ENCODE peak calls at places on chromosomes 12 and 14, in four cellular contexts. One of them, this sample, is unnamed. For H3K36me3 and H3K27me3, the result is how much of the 10 kb centered on the place peaks cover.

GRCh38 chr12:118689793-118690192 is 291.5 kb upstream of the SRRM4 start:
- DNase-seq in astrocyte: no peak
- DNase-seq in GM06990: peak
- DNase-seq in BJ: no peak
- DNase-seq in this sample: no peak

GRCh38 chr14:58298477-58298879 is at the start of gene ARID4A:
- DNase-seq in astrocyte: no peak
- DNase-seq in GM06990: no peak
- DNase-seq in BJ: no peak
- DNase-seq in this sample: no peak

GRCh38 chr14:84403585-84403984 is 1126.4 kb upstream of the FLRT2 start:
- DNase-seq in astrocyte: no peak
- DNase-seq in GM06990: no peak
- DNase-seq in BJ: no peak
- DNase-seq in this sample: no peak

GRCh38 chr14:81423504-81423903 is 23.4 kb upstream of the STON2 start:
- DNase-seq in astrocyte: no peak
- DNase-seq in GM06990: no peak
- DNase-seq in BJ: no peak
- DNase-seq in this sample: no peak

GRCh38 chr14:104229621-104230041 is 91.2 kb downstream of the KIF26A start:
- DNase-seq in astrocyte: no peak
- DNase-seq in GM06990: no peak
- DNase-seq in BJ: no peak
- DNase-seq in this sample: no peak

GRCh38 chr14:30443368-30444007 is 115.5 kb upstream of the G2E3 start:
- DNase-seq in astrocyte: peak
- DNase-seq in GM06990: no peak
- DNase-seq in BJ: no peak
- DNase-seq in this sample: no peak

GRCh38 chr12:19307451-19307850 is 131.8 kb upstream of the AEBP2 start:
- DNase-seq in astrocyte: no peak
- DNase-seq in GM06990: no peak
- DNase-seq in BJ: no peak
- DNase-seq in this sample: no peak

GRCh38 chr14:64950889-64951288 is 8.3 kb upstream of the GPX2 start:
- DNase-seq in astrocyte: no peak
- DNase-seq in GM06990: no peak
- DNase-seq in BJ: no peak
- DNase-seq in this sample: no peak

GRCh38 chr14:76697246-76697645 is 64.0 kb upstream of the VASH1 start:
- DNase-seq in astrocyte: no peak
- DNase-seq in GM06990: no peak
- DNase-seq in BJ: no peak
- DNase-seq in this sample: no peak

GRCh38 chr12:22275847-22276246 is 58.7 kb downstream of the ST8SIA1 start:
- DNase-seq in astrocyte: peak
- DNase-seq in GM06990: no peak
- DNase-seq in BJ: peak
- DNase-seq in this sample: peak

GRCh38 chr14:52267501-52268190 is at the start of gene PTGDR:
- DNase-seq in astrocyte: peak
- DNase-seq in GM06990: peak
- DNase-seq in BJ: no peak
- DNase-seq in this sample: no peak

GRCh38 chr12:47822386-47822785 is 2.7 kb upstream of the HDAC7 start:
- DNase-seq in astrocyte: no peak
- DNase-seq in GM06990: no peak
- DNase-seq in BJ: no peak
- DNase-seq in this sample: no peak

GRCh38 chr14:60647081-60647836 is 2.0 kb downstream of the SIX1 start:
- DNase-seq in astrocyte: no peak
- DNase-seq in GM06990: no peak
- DNase-seq in BJ: no peak
- DNase-seq in this sample: peak

GRCh38 chr14:42057176-42057575 is 450.5 kb downstream of the LRFN5 start:
- DNase-seq in astrocyte: peak
- DNase-seq in GM06990: no peak
- DNase-seq in BJ: no peak
- DNase-seq in this sample: no peak

GRCh38 chr12:21764063-21764462 is 10.4 kb downstream of the KCNJ8 start:
- DNase-seq in astrocyte: no peak
- DNase-seq in GM06990: no peak
- DNase-seq in BJ: no peak
- DNase-seq in this sample: no peak

GRCh38 chr14:94120667-94121335 is 8.6 kb downstream of the IFI27L2 start:
- DNase-seq in astrocyte: peak
- DNase-seq in GM06990: no peak
- DNase-seq in BJ: peak
- DNase-seq in this sample: peak

GRCh38 chr14:70701610-70702009 is 59.9 kb downstream of the TTC9 start:
- DNase-seq in astrocyte: no peak
- DNase-seq in GM06990: no peak
- DNase-seq in BJ: no peak
- DNase-seq in this sample: no peak

GRCh38 chr14:104639889-104640548 is 35.4 kb upstream of the TMEM179 start:
- DNase-seq in astrocyte: no peak
- DNase-seq in GM06990: peak
- DNase-seq in BJ: no peak
- DNase-seq in this sample: peak

GRCh38 chr12:42507031-42507430 is 82.5 kb downstream of the PRICKLE1 start:
- DNase-seq in astrocyte: no peak
- DNase-seq in GM06990: no peak
- DNase-seq in BJ: no peak
- DNase-seq in this sample: no peak
- H3K4me3 ChIP-seq in astrocyte: no peak
- H3K4me3 ChIP-seq in GM06990: no peak
- H3K4me3 ChIP-seq in BJ: no peak
- H3K4me3 ChIP-seq in this sample: no peak

GRCh38 chr12:111453071-111453989 is 47.6 kb downstream of the SH2B3 start:
- DNase-seq in astrocyte: no peak
- DNase-seq in GM06990: no peak
- DNase-seq in BJ: no peak
- DNase-seq in this sample: no peak
- H3K36me3 ChIP-seq in astrocyte: half or more
- H3K36me3 ChIP-seq in GM06990: under half
- H3K36me3 ChIP-seq in BJ: under half
- H3K36me3 ChIP-seq in this sample: half or more

GRCh38 chr14:36513012-36513420 is 7.0 kb downstream of the NKX2-1 start:
- DNase-seq in astrocyte: no peak
- DNase-seq in GM06990: no peak
- DNase-seq in BJ: no peak
- DNase-seq in this sample: no peak

GRCh38 chr14:36510874-36511273 is 9.2 kb downstream of the NKX2-1 start:
- DNase-seq in astrocyte: no peak
- DNase-seq in GM06990: no peak
- DNase-seq in BJ: no peak
- DNase-seq in this sample: no peak

GRCh38 chr14:36513451-36514277 is 6.4 kb downstream of the NKX2-1 start:
- DNase-seq in astrocyte: no peak
- DNase-seq in GM06990: no peak
- DNase-seq in BJ: no peak
- DNase-seq in this sample: no peak

GRCh38 chr14:36511981-36512584 is 7.9 kb downstream of the NKX2-1 start:
- DNase-seq in astrocyte: no peak
- DNase-seq in GM06990: no peak
- DNase-seq in BJ: no peak
- DNase-seq in this sample: no peak

DNA sequence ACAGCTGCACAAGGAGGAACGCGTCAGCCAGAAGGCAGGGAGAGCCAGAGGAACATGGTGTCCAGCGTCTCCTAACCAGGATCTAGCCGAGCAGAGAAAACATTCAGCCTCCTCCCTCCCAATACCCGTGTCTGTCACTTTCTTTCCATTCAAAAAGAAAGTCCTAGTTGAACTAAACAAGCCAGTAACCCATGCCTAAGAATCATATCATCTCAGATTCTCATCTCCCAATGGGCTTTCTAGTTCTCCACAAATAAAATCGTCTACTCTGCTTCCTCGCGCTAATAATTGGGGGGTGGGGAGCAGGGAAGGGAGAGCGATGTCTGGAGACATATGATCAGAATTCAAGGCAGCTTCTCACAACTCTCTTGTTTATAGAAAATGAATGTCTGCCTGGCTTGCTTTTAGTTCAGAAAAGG is 7.4 kb downstream of the NKX2-1 start:
- DNase-seq in astrocyte: no peak
- DNase-seq in GM06990: no peak
- DNase-seq in BJ: no peak
- DNase-seq in this sample: no peak
- H3K27me3 ChIP-seq in astrocyte: half or more
- H3K27me3 ChIP-seq in GM06990: under half
- H3K27me3 ChIP-seq in BJ: half or more
- H3K27me3 ChIP-seq in this sample: under half

GRCh38 chr12:7899755-7900154 is 27.0 kb upstream of the SLC2A14 start:
- DNase-seq in astrocyte: peak
- DNase-seq in GM06990: no peak
- DNase-seq in BJ: no peak
- DNase-seq in this sample: peak
- H3K4me3 ChIP-seq in astrocyte: no peak
- H3K4me3 ChIP-seq in GM06990: no peak
- H3K4me3 ChIP-seq in BJ: no peak
- H3K4me3 ChIP-seq in this sample: no peak

GRCh38 chr12:132046561-132046960 is 96.8 kb downstream of the EP400 start:
- DNase-seq in astrocyte: peak
- DNase-seq in GM06990: no peak
- DNase-seq in BJ: peak
- DNase-seq in this sample: no peak
- H3K36me3 ChIP-seq in astrocyte: under half
- H3K36me3 ChIP-seq in GM06990: under half
- H3K36me3 ChIP-seq in BJ: under half
- H3K36me3 ChIP-seq in this sample: half or more

DNA sequence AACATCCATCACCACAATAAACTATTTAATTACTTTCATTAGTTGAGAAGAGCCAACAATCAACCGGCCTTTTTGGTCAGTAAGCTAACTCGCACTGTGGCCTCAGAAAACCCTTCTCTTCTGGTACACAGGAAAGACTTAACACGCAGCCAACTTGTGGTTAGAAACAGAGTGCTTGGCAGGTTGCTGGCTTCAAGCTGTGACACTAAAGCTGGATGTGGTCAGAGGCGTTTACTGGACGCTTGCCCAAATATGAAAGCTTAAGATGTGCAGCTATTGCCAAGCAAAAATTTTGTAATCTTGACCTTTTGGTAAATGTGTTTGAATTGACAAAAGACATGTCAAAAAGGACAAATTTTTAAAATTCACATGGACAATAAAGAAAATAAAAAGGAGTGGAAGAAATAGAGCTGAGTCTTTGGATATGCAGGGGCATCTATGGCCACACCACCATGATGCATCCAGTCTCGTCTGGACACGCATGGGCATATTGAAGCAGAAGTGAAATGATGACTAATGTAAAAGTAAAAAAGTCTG is 2.6 kb upstream of the KLRK1 start:
- DNase-seq in astrocyte: peak
- DNase-seq in GM06990: peak
- DNase-seq in BJ: peak
- DNase-seq in this sample: peak
- H3K27me3 ChIP-seq in astrocyte: under half
- H3K27me3 ChIP-seq in GM06990: under half
- H3K27me3 ChIP-seq in BJ: under half
- H3K27me3 ChIP-seq in this sample: under half

DNA sequence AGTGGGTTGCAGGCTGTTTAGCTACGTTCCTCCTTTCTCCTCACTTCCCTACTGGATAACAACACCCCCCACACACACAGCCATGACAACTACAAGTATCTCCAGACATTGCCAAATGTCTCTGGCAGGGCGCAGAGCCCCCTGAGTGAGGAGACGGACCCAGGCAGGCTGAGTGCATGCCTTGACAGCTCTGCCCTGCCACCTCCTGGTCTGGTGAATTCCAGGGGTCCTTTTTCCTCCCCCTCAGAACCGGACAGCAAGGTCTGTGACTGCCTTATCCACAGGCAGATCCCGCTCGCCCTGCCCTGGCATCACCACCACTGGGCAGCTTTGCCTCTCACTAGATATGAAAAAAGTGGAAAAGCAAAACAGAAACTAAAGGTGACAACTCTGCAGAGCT is 276.5 kb downstream of the TMEM132C start:
- DNase-seq in astrocyte: no peak
- DNase-seq in GM06990: no peak
- DNase-seq in BJ: no peak
- DNase-seq in this sample: no peak
- H3K4me3 ChIP-seq in astrocyte: no peak
- H3K4me3 ChIP-seq in GM06990: no peak
- H3K4me3 ChIP-seq in BJ: no peak
- H3K4me3 ChIP-seq in this sample: no peak